ENCODE peak calls at places on chromosomes 1 and 21, in eight cellular contexts. H, E, N, T, G, O, Z and M are unnamed samples.

GRCh38 chr1:103108525-103109150 is 316 bp upstream of the COL11A1 start:
- DNase-seq in H (peak; percentile 11), N (no peak), G (no peak), T (no peak), O (no peak), Z (peak; percentile 53), E (no peak), M (peak; percentile 43)

GRCh38 chr1:247297263-247298123 is 34.2 kb downstream of the ZNF496 start:
- DNase-seq in Z (no peak), H (no peak), T (no peak), N (no peak), G (no peak), O (peak; percentile 18), E (no peak), M (no peak)

GRCh38 chr1:11806307-11806936 is 431 bp downstream of the CLCN6 start:
- DNase-seq in T (peak; percentile 21), E (no peak), O (no peak), H (peak; percentile 55), Z (no peak), G (no peak), N (no peak), M (no peak)

GRCh38 chr1:7380712-7381111 is 390.4 kb upstream of the VAMP3 start:
- DNase-seq in O (no peak), E (no peak), Z (no peak), G (no peak), N (no peak), T (no peak), H (no peak), M (no peak)

GRCh38 chr1:23424171-23424959 is at the start of gene TCEA3:
- DNase-seq in N (no peak), H (peak; percentile 64), Z (peak; percentile 32), E (no peak), T (no peak), O (peak; percentile 76), G (peak; percentile 25), M (peak; percentile 52)

GRCh38 chr1:55868026-55868425 is 652.9 kb upstream of the USP24 start:
- DNase-seq in E (no peak), Z (no peak), T (peak; percentile 32), N (no peak), O (no peak), G (no peak), H (peak; percentile 17), M (no peak)

GRCh38 chr1:85229574-85230097 is 28.8 kb upstream of the SYDE2 start:
- DNase-seq in G (no peak), H (no peak), Z (no peak), E (no peak), N (no peak), T (no peak), O (no peak), M (no peak)

GRCh38 chr21:19402870-19403269 is 999.3 kb upstream of the TMPRSS15 start:
- DNase-seq in T (no peak), E (no peak), H (no peak), O (no peak), N (no peak), Z (no peak), G (no peak), M (no peak)

GRCh38 chr1:51410568-51411460 is 80.5 kb upstream of the TTC39A start:
- DNase-seq in G (no peak), O (no peak), N (no peak), Z (no peak), H (peak; percentile 18), T (no peak), E (peak; percentile 32), M (no peak)

GRCh38 chr1:81801032-81801833 is 499 bp downstream of the ADGRL2 start:
- DNase-seq in Z (peak; percentile 53), O (peak; percentile 60), E (peak; percentile 37), T (peak; percentile 93), N (peak; percentile 38), G (peak; percentile 5), H (peak; percentile 82), M (peak; percentile 47)

GRCh38 chr1:88985033-88985432 is 7.4 kb downstream of the KYAT3 start:
- DNase-seq in G (no peak), H (peak; percentile 68), Z (no peak), O (no peak), N (no peak), E (no peak), T (peak; percentile 91), M (no peak)

GRCh38 chr1:158039380-158039779 is 45.9 kb downstream of the KIRREL1 start:
- DNase-seq in O (no peak), H (peak; percentile 63), G (no peak), T (peak; percentile 52), E (no peak), Z (no peak), N (no peak), M (no peak)

GRCh38 chr1:47687618-47687940 is 249.7 kb downstream of the FOXD2 start:
- DNase-seq in Z (no peak), T (no peak), E (no peak), O (no peak), N (no peak), H (no peak), G (no peak), M (no peak)